ENCODE peak calls at places on chromosomes 6 and 20, in four cellular contexts. N, B, I and F are unnamed samples.

GRCh38 chr6:35496036-35496850 is 636 bp downstream of the TEAD3 start:
- DNase-seq in N (peak; percentile 43), B (no peak), I (no peak), F (no peak)

GRCh38 chr6:24818346-24818745 is 19.6 kb upstream of the ARMH2 start:
- DNase-seq in N (no peak), B (no peak), I (no peak), F (no peak)

GRCh38 chr6:158557927-158558326 is 2.0 kb upstream of the TMEM181 start:
- DNase-seq in N (no peak), B (no peak), I (no peak), F (no peak)

GRCh38 chr6:84033523-84034451 is at the start of gene MRAP2:
- DNase-seq in N (peak; percentile 7), B (peak; percentile 78), I (no peak), F (peak; percentile 68)

GRCh38 chr20:56995635-56996075 is 270.8 kb downstream of the BMP7 start:
- DNase-seq in N (peak; percentile 45), B (peak; percentile 88), I (no peak), F (peak; percentile 73)

GRCh38 chr6:35973670-35974222 is 50.7 kb downstream of the SLC26A8 start:
- DNase-seq in N (no peak), B (no peak), I (no peak), F (peak; percentile 64)

GRCh38 chr6:149233056-149233715 is 84.3 kb upstream of the TAB2 start:
- DNase-seq in N (peak; percentile 83), B (no peak), I (peak; percentile 57), F (peak; percentile 5)

GRCh38 chr6:159997498-159998101 is 28.7 kb downstream of the IGF2R start:
- DNase-seq in N (no peak), B (no peak), I (no peak), F (no peak)

GRCh38 chr6:145948328-145948727 is 15.8 kb downstream of the SHPRH start:
- DNase-seq in N (no peak), B (no peak), I (no peak), F (no peak)

GRCh38 chr6:75524322-75524972 is 30.8 kb upstream of the FILIP1 start:
- DNase-seq in N (peak; percentile 54), B (no peak), I (no peak), F (peak; percentile 68)

GRCh38 chr6:40640591-40641293 is 53.6 kb upstream of the LRFN2 start:
- DNase-seq in N (no peak), B (no peak), I (no peak), F (no peak)

GRCh38 chr6:111721677-111722219 is 116.1 kb upstream of the TRAF3IP2 start:
- DNase-seq in N (peak; percentile 11), B (peak; percentile 84), I (peak; percentile 51), F (no peak)

GRCh38 chr6:15276036-15276435 is 30.2 kb downstream of the JARID2 start:
- DNase-seq in N (no peak), B (no peak), I (no peak), F (no peak)

GRCh38 chr6:81751388-81752083 is 945 bp downstream of the TENT5A start:
- DNase-seq in N (peak; percentile 2), B (peak; percentile 65), I (peak; percentile 35), F (no peak)

GRCh38 chr6:106972500-106972899 is 2.0 kb downstream of the CD24 start:
- DNase-seq in N (peak; percentile 6), B (no peak), I (no peak), F (no peak)

GRCh38 chr6:128259036-128259734 is 261.2 kb downstream of the PTPRK start:
- DNase-seq in N (no peak), B (no peak), I (peak; percentile 3), F (no peak)

GRCh38 chr6:158648682-158649131 is 1.1 kb upstream of the SYTL3 start:
- DNase-seq in N (no peak), B (no peak), I (no peak), F (no peak)

GRCh38 chr6:168390746-168391400 is 50.1 kb upstream of the SMOC2 start:
- DNase-seq in N (no peak), B (no peak), I (no peak), F (no peak)

GRCh38 chr6:6679633-6680032 is 91.1 kb downstream of the LY86 start:
- DNase-seq in N (no peak), B (no peak), I (no peak), F (no peak)
- H3K4me1 ChIP-seq in N (peaks cover 26% of the 10 kb centered on the region), B (peaks cover 14% of the 10 kb centered on the region), I (peaks cover 16% of the 10 kb centered on the region), F (peaks cover 20% of the 10 kb centered on the region)

DNA sequence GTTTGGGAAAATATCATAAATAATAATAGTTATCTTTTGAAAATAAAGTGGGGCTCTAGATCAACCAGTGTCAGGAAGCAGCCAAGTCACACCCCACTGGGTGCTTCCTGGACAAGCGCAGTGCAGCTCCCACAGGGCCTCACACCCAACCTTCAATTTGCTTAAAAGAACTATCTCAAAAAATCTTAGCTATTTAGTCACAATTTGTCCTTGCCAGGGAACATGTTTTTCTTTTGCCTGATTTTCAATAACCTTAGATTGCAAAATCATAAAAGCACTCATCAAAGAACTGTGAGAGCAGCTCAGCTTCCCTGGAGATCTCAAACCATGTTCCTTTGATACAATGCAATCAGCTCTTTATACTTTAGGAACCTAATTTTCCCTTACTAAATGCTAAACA is 1.6 kb upstream of the NCOA7 start:
- DNase-seq in N (no peak), B (no peak), I (no peak), F (no peak)
- H3K4me3 ChIP-seq in N (no peak overlapping the region), B (peak overlapping the region; percentile 75), I (peak overlapping the region; percentile 18), F (no peak overlapping the region)

DNA sequence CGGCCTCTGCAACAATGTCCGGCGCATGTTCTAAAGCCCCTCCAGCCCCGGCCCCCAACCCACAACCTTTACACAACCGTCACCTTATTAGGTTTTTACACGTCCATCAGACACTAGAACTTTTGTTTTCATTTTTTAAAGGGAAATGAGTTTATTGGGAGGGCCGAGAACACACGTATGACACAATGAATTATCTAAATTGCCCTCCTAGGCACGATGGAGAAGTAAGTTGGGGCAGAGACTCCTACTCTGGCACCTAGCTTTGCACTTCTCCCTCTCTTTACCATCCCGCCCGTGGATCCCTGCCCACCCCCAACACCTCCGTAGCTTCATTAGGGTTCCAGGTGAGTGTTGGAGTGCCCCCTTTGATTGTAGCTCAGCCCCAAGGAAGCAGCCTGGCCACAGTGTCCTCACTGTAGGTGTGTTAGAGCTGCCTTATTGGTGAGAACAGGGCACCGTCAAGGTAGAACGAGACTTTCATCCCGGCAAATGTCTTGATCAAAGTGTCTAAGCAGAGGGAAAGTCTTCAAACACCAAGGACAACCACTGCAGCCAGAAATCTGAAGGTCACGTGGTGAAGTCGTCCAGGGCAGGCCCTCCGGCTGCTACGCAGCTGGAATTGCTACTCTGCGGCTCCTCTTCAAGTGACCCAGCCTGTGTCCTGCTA is 1.4 kb upstream of the DLL1 start:
- DNase-seq in N (no peak), B (peak; percentile 67), I (no peak), F (no peak)
- H3K9me3 ChIP-seq in N (no peaks in the 10 kb centered on the region), B (no peaks in the 10 kb centered on the region), I (no peaks in the 10 kb centered on the region), F (no peaks in the 10 kb centered on the region)

DNA sequence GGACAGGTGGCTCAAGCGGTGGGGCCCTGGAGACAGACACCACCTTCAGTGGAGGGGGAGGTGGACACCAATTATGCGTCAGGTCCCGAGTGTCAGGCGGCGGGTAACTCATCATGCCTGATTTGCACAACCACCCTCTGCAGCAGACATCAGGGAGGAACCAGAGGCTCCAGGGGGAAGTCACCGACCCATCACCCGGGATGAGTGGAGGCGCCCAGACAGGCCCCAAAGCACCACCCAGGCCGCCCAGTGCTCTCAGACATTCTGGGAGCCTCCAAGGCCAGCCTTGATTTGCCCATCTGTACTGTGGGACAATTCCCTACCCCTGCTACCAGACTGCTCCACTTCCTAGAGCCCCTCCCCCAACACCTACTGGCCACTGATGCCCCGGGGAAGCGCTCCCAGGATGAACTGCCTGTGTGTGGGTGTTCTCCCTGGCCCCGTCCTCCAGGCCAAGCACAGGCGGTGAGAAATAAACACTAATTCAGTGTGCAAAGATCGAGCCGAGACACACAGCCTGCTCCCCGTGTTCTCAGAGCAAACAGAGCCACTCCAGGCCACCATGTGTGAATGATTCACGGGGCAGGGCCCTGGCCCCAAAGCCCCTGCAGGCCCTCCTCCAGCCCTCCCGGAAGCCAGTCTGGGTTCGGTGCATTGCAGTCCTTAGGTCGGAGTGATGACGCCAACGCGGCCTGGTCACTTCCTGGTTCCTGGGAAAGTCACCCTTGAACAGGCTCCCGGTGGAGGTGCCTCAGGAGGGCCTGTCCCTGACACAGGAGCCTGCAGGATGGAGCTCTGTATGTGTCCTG is 107.2 kb downstream of the ASXL1 start:
- DNase-seq in N (peak; percentile 53), B (no peak), I (no peak), F (no peak)
- H3K4me1 ChIP-seq in N (peaks cover 57% of the 10 kb centered on the region), B (peaks cover 31% of the 10 kb centered on the region), I (no peaks in the 10 kb centered on the region), F (peaks cover 4% of the 10 kb centered on the region)

GRCh38 chr6:37160922-37161778 is 8.8 kb upstream of the PIM1 start:
- DNase-seq in N (no peak), B (no peak), I (no peak), F (no peak)

GRCh38 chr6:37158508-37158907 is 11.4 kb upstream of the PIM1 start:
- DNase-seq in N (no peak), B (no peak), I (no peak), F (no peak)

GRCh38 chr6:37168163-37168758 is 1.7 kb upstream of the PIM1 start:
- DNase-seq in N (no peak), B (no peak), I (no peak), F (no peak)

DNA sequence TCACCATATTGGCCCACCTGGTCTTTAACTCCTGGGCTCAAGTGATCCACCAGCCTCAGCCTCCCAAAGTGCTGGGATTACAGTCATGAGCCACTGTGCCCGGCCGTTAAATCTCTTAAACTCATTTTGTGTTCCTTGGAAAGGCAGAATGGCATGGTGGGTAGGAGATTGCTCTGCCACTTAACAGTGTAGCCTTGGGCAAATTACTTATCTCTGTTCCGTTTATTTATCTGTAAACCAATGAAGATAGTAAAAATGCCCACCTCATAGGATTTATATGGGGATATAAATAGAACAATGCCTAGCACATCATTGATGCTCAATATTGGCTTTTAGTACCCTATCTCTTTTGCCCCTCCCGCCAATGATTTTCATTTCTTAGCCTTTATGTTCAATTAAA is 7.2 kb upstream of the PIM1 start:
- DNase-seq in N (no peak), B (no peak), I (no peak), F (no peak)
- H3K4me3 ChIP-seq in N (no peak overlapping the region), B (no peak overlapping the region), I (no peak overlapping the region), F (no peak overlapping the region)

DNA sequence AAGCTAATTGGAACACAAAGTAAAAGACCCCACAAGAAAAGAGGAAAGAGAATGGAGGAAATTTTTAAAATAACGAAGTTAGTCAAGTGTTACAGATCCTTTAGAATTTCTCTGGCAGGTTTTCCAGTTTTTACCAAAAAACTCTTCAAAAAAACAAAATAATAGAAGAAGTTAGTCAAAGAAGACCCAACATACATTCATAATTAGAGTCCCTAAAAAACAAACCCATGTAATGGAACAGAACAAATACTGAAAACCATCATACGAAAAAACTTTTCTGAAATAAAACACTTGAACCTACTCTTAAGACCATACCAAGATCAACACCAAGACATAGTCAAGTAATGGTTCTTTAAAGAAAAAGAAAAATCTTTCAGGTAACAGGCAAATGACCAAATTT is 31.6 kb downstream of the RANBP9 start:
- DNase-seq in N (no peak), B (no peak), I (no peak), F (no peak)
- H3K9me3 ChIP-seq in N (peaks cover 6% of the 10 kb centered on the region), B (no peaks in the 10 kb centered on the region), I (no peaks in the 10 kb centered on the region), F (peaks cover 17% of the 10 kb centered on the region)

DNA sequence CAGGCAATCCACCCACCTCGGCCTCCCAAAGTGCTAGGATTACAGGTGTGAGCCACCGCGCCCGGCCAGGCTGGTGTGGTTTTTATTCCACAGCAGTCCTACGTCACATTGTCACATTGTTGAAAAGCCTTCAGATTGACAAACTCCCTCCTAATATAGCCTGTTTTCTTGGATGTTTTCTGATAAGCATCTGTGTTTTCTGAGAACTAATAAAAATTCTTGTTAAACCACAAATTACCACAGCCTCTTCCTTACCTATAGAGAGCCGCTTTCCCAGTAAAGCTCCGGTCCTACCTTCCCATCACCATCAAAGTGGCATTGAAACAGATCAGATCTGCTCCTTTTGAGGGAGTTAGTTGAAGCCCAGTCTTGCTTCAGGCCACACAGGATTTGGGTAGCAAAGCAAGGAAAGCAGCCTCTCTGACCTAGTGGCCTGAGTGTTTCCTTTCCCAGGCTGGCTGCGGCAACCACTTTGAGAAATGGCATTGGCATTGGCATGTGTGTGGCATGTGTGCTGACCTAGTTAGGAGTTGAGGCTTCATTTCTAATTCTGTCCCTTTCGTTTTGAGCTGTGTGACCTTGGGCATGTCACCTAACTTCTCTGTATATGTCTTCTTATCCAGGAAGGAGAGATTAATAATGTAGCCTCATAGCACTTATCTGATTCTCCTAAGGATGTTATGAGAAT is 1.7 kb upstream of the PKIG start:
- DNase-seq in N (no peak), B (no peak), I (no peak), F (no peak)
- H3K4me1 ChIP-seq in N (peaks cover 8% of the 10 kb centered on the region), B (peaks cover 7% of the 10 kb centered on the region), I (no peaks in the 10 kb centered on the region), F (no peaks in the 10 kb centered on the region)